ENCODE peak calls at places on chromosomes 7 and 10, in seven cellular contexts. One of them, this sample, is unnamed.

GRCh38 chr7:21850531-21851285 is 95.0 kb downstream of the CDCA7L start:
- DNase-seq in activated naive CD8-positive, alpha-beta T cell treated with anti-CD3 and anti-CD28 coated beads for 36 hours: no peak
- DNase-seq in fibroblast of pulmonary artery: peak
- DNase-seq in activated T-helper 1 cell treated with anti-CD3 and anti-CD28 coated beads, Interleukin-12 subunit alpha, Interleukin-12 subunit beta, Interleukin-2, Interleukin-4 antibody, amounts not matched to agents 30 ng/mL and 10 ng/mL and 1 ng/mL, durations not matched to agents 14 hours and 24 hours and 36 hours: no peak
- DNase-seq in Kasumi-1: no peak
- DNase-seq in CD4-positive, CD25-positive, alpha-beta regulatory T cell: no peak
- DNase-seq in NAMALWA: no peak
- DNase-seq in this sample: no peak

GRCh38 chr7:12258074-12258473 is 47.0 kb downstream of the TMEM106B start:
- DNase-seq in fibroblast of pulmonary artery: no peak
- DNase-seq in CD4-positive, CD25-positive, alpha-beta regulatory T cell: no peak
- DNase-seq in Kasumi-1: no peak
- DNase-seq in NAMALWA: no peak
- DNase-seq in activated naive CD8-positive, alpha-beta T cell treated with anti-CD3 and anti-CD28 coated beads for 36 hours: no peak
- DNase-seq in activated T-helper 1 cell treated with anti-CD3 and anti-CD28 coated beads, Interleukin-12 subunit alpha, Interleukin-12 subunit beta, Interleukin-2, Interleukin-4 antibody, amounts not matched to agents 30 ng/mL and 10 ng/mL and 1 ng/mL, durations not matched to agents 14 hours and 24 hours and 36 hours: no peak
- DNase-seq in this sample: no peak

GRCh38 chr7:142412551-142413193 is 154.8 kb upstream of the PRSS58 start:
- DNase-seq in NAMALWA: peak
- DNase-seq in activated T-helper 1 cell treated with anti-CD3 and anti-CD28 coated beads, Interleukin-12 subunit alpha, Interleukin-12 subunit beta, Interleukin-2, Interleukin-4 antibody, amounts not matched to agents 30 ng/mL and 10 ng/mL and 1 ng/mL, durations not matched to agents 14 hours and 24 hours and 36 hours: peak
- DNase-seq in Kasumi-1: peak
- DNase-seq in activated naive CD8-positive, alpha-beta T cell treated with anti-CD3 and anti-CD28 coated beads for 36 hours: no peak
- DNase-seq in CD4-positive, CD25-positive, alpha-beta regulatory T cell: peak
- DNase-seq in fibroblast of pulmonary artery: peak
- DNase-seq in this sample: peak

GRCh38 chr10:97849491-97850402 is at the start of gene GOLGA7B:
- DNase-seq in activated T-helper 1 cell treated with anti-CD3 and anti-CD28 coated beads, Interleukin-12 subunit alpha, Interleukin-12 subunit beta, Interleukin-2, Interleukin-4 antibody, amounts not matched to agents 30 ng/mL and 10 ng/mL and 1 ng/mL, durations not matched to agents 14 hours and 24 hours and 36 hours: peak
- DNase-seq in CD4-positive, CD25-positive, alpha-beta regulatory T cell: peak
- DNase-seq in activated naive CD8-positive, alpha-beta T cell treated with anti-CD3 and anti-CD28 coated beads for 36 hours: peak
- DNase-seq in NAMALWA: peak
- DNase-seq in fibroblast of pulmonary artery: peak
- DNase-seq in Kasumi-1: peak
- DNase-seq in this sample: peak

GRCh38 chr10:7260412-7260900 is 150.4 kb downstream of the SFMBT2 start:
- DNase-seq in activated naive CD8-positive, alpha-beta T cell treated with anti-CD3 and anti-CD28 coated beads for 36 hours: no peak
- DNase-seq in fibroblast of pulmonary artery: peak
- DNase-seq in activated T-helper 1 cell treated with anti-CD3 and anti-CD28 coated beads, Interleukin-12 subunit alpha, Interleukin-12 subunit beta, Interleukin-2, Interleukin-4 antibody, amounts not matched to agents 30 ng/mL and 10 ng/mL and 1 ng/mL, durations not matched to agents 14 hours and 24 hours and 36 hours: no peak
- DNase-seq in CD4-positive, CD25-positive, alpha-beta regulatory T cell: peak
- DNase-seq in NAMALWA: peak
- DNase-seq in Kasumi-1: peak
- DNase-seq in this sample: peak

GRCh38 chr7:30983042-30983913 is 19.5 kb downstream of the GHRHR start:
- DNase-seq in CD4-positive, CD25-positive, alpha-beta regulatory T cell: peak
- DNase-seq in activated T-helper 1 cell treated with anti-CD3 and anti-CD28 coated beads, Interleukin-12 subunit alpha, Interleukin-12 subunit beta, Interleukin-2, Interleukin-4 antibody, amounts not matched to agents 30 ng/mL and 10 ng/mL and 1 ng/mL, durations not matched to agents 14 hours and 24 hours and 36 hours: peak
- DNase-seq in activated naive CD8-positive, alpha-beta T cell treated with anti-CD3 and anti-CD28 coated beads for 36 hours: peak
- DNase-seq in NAMALWA: peak
- DNase-seq in fibroblast of pulmonary artery: peak
- DNase-seq in Kasumi-1: peak
- DNase-seq in this sample: peak

GRCh38 chr10:17380016-17380415 is 74.4 kb downstream of the ST8SIA6 start:
- DNase-seq in activated T-helper 1 cell treated with anti-CD3 and anti-CD28 coated beads, Interleukin-12 subunit alpha, Interleukin-12 subunit beta, Interleukin-2, Interleukin-4 antibody, amounts not matched to agents 30 ng/mL and 10 ng/mL and 1 ng/mL, durations not matched to agents 14 hours and 24 hours and 36 hours: no peak
- DNase-seq in activated naive CD8-positive, alpha-beta T cell treated with anti-CD3 and anti-CD28 coated beads for 36 hours: no peak
- DNase-seq in CD4-positive, CD25-positive, alpha-beta regulatory T cell: no peak
- DNase-seq in Kasumi-1: no peak
- DNase-seq in fibroblast of pulmonary artery: no peak
- DNase-seq in NAMALWA: no peak
- DNase-seq in this sample: no peak

GRCh38 chr10:123380491-123381085 is 226.4 kb downstream of the BUB3 start:
- DNase-seq in activated naive CD8-positive, alpha-beta T cell treated with anti-CD3 and anti-CD28 coated beads for 36 hours: no peak
- DNase-seq in NAMALWA: no peak
- DNase-seq in CD4-positive, CD25-positive, alpha-beta regulatory T cell: peak
- DNase-seq in activated T-helper 1 cell treated with anti-CD3 and anti-CD28 coated beads, Interleukin-12 subunit alpha, Interleukin-12 subunit beta, Interleukin-2, Interleukin-4 antibody, amounts not matched to agents 30 ng/mL and 10 ng/mL and 1 ng/mL, durations not matched to agents 14 hours and 24 hours and 36 hours: no peak
- DNase-seq in fibroblast of pulmonary artery: peak
- DNase-seq in Kasumi-1: peak
- DNase-seq in this sample: peak

GRCh38 chr7:43148161-43148731 is 35.8 kb downstream of the HECW1 start:
- DNase-seq in fibroblast of pulmonary artery: no peak
- DNase-seq in activated T-helper 1 cell treated with anti-CD3 and anti-CD28 coated beads, Interleukin-12 subunit alpha, Interleukin-12 subunit beta, Interleukin-2, Interleukin-4 antibody, amounts not matched to agents 30 ng/mL and 10 ng/mL and 1 ng/mL, durations not matched to agents 14 hours and 24 hours and 36 hours: no peak
- DNase-seq in activated naive CD8-positive, alpha-beta T cell treated with anti-CD3 and anti-CD28 coated beads for 36 hours: no peak
- DNase-seq in NAMALWA: no peak
- DNase-seq in CD4-positive, CD25-positive, alpha-beta regulatory T cell: no peak
- DNase-seq in Kasumi-1: no peak
- DNase-seq in this sample: no peak

GRCh38 chr10:124532106-124532641 is 70.6 kb downstream of the LHPP start:
- DNase-seq in CD4-positive, CD25-positive, alpha-beta regulatory T cell: no peak
- DNase-seq in Kasumi-1: no peak
- DNase-seq in fibroblast of pulmonary artery: peak
- DNase-seq in activated naive CD8-positive, alpha-beta T cell treated with anti-CD3 and anti-CD28 coated beads for 36 hours: no peak
- DNase-seq in activated T-helper 1 cell treated with anti-CD3 and anti-CD28 coated beads, Interleukin-12 subunit alpha, Interleukin-12 subunit beta, Interleukin-2, Interleukin-4 antibody, amounts not matched to agents 30 ng/mL and 10 ng/mL and 1 ng/mL, durations not matched to agents 14 hours and 24 hours and 36 hours: no peak
- DNase-seq in NAMALWA: peak
- DNase-seq in this sample: peak